ENCODE peak calls at places on chromosomes 11 and 22, in four cellular contexts. U is stimulated activated CD8-positive, alpha-beta memory T cell treated with anti-CD3 and anti-CD28 coated beads, Interleukin-4, amount 100 ng/mL, for 4 hours; P is ACHN; T is stimulated activated CD4-positive, alpha-beta T cell treated with anti-CD3 and anti-CD28 coated beads, TNF-alpha, amount 100 ng/mL, for 1 hour. R is an unnamed sample.

GRCh38 chr11:119727523-119728081 is 1.4 kb downstream of the NECTIN1 start:
- DNase-seq in U (no peak), P (no peak), T (no peak), R (no peak)

GRCh38 chr22:38761202-38762162 is 5.7 kb upstream of the SUN2 start:
- DNase-seq in U (no peak), P (no peak), T (no peak), R (no peak)

GRCh38 chr11:46588131-46588530 is 5.7 kb downstream of the AMBRA1 start:
- DNase-seq in U (no peak), P (no peak), T (no peak), R (no peak)

GRCh38 chr11:68296344-68297051 is 15.9 kb upstream of the LRP5 start:
- DNase-seq in U (no peak), P (no peak), T (no peak), R (no peak)

GRCh38 chr22:35150163-35151107 is 84.5 kb downstream of the ISX start:
- DNase-seq in U (peak; percentile 3), P (peak; percentile 44), T (peak; percentile 43), R (peak; percentile 23)

GRCh38 chr11:132463941-132464340 is 1068.4 kb downstream of the OPCML start:
- DNase-seq in U (no peak), P (no peak), T (no peak), R (no peak)

GRCh38 chr11:119417726-119418540 is 5.0 kb downstream of the THY1 start:
- DNase-seq in U (no peak), P (peak; percentile 59), T (no peak), R (no peak)

GRCh38 chr22:24200616-24201212 is 19.4 kb downstream of the SUSD2 start:
- DNase-seq in U (no peak), P (peak; percentile 24), T (no peak), R (no peak)

GRCh38 chr22:44088976-44089570 is 65.0 kb downstream of the PARVB start:
- DNase-seq in U (no peak), P (no peak), T (no peak), R (no peak)

GRCh38 chr22:27489265-27489675 is 312.3 kb downstream of the MN1 start:
- DNase-seq in U (no peak), P (no peak), T (no peak), R (no peak)

GRCh38 chr11:74319139-74319538 is 7.7 kb upstream of the P4HA3 start:
- DNase-seq in U (no peak), P (peak; percentile 38), T (no peak), R (no peak)

GRCh38 chr11:67354314-67355022 is 1.1 kb upstream of the POLD4 start:
- DNase-seq in U (no peak), P (peak; percentile 90), T (no peak), R (peak; percentile 72)

GRCh38 chr11:124297921-124298320 is 15.8 kb downstream of the OR8D1 start:
- DNase-seq in U (no peak), P (no peak), T (no peak), R (no peak)

GRCh38 chr11:77411238-77411637 is 62.7 kb downstream of the PAK1 start:
- DNase-seq in U (no peak), P (no peak), T (no peak), R (no peak)

GRCh38 chr11:115613986-115614625 is 109.9 kb upstream of the CADM1 start:
- DNase-seq in U (no peak), P (peak; percentile 71), T (no peak), R (no peak)

GRCh38 chr11:57324886-57325734 is at the start of gene TNKS1BP1:
- DNase-seq in U (peak; percentile 86), P (peak; percentile 92), T (peak; percentile 92), R (peak; percentile 86)

GRCh38 chr11:134623711-134624110 is 211.7 kb upstream of the B3GAT1 start:
- DNase-seq in U (no peak), P (no peak), T (no peak), R (no peak)

GRCh38 chr11:93085097-93085496 is 112.7 kb downstream of the SLC36A4 start:
- DNase-seq in U (no peak), P (no peak), T (no peak), R (no peak)

GRCh38 chr22:45242778-45243191 is 2.1 kb upstream of the KIAA0930 start:
- DNase-seq in U (no peak), P (no peak), T (no peak), R (no peak)

GRCh38 chr11:69511358-69512015 is 30.0 kb downstream of the LINC01488 start:
- DNase-seq in U (no peak), P (no peak), T (no peak), R (peak; percentile 48)

GRCh38 chr22:40237788-40238424 is 60.2 kb downstream of the TNRC6B start:
- DNase-seq in U (no peak), P (no peak), T (no peak), R (no peak)

GRCh38 chr22:46463435-46464227 is 73.8 kb downstream of the CELSR1 start:
- DNase-seq in U (no peak), P (no peak), T (no peak), R (no peak)

R was measured in GOT3.